ENCODE peak calls at places on chromosome 1, in six cellular contexts. One of them, this sample, is unnamed. For H3K36me3, the result is how much of the 10 kb centered on the place peaks cover.

GRCh38 chr1:198187973-198188588 is 31.3 kb downstream of the NEK7 start:
- DNase-seq in transverse colon: no peak
- DNase-seq in MM.1S: no peak
- DNase-seq in heart right ventricle: no peak
- DNase-seq in heart left ventricle: no peak
- DNase-seq in prostate gland: no peak
- DNase-seq in this sample: no peak

GRCh38 chr1:229341811-229342304 is 989 bp downstream of the CCSAP start:
- DNase-seq in transverse colon: no peak
- DNase-seq in MM.1S: no peak
- DNase-seq in heart right ventricle: no peak
- DNase-seq in heart left ventricle: peak
- DNase-seq in prostate gland: no peak
- DNase-seq in this sample: no peak

GRCh38 chr1:4150262-4150661 is 250.2 kb upstream of the C1orf174 start:
- DNase-seq in transverse colon: no peak
- DNase-seq in MM.1S: no peak
- DNase-seq in heart right ventricle: no peak
- DNase-seq in heart left ventricle: no peak
- DNase-seq in prostate gland: no peak
- DNase-seq in this sample: no peak

GRCh38 chr1:59880735-59881134 is 45.8 kb downstream of the CYP2J2 start:
- DNase-seq in transverse colon: no peak
- DNase-seq in MM.1S: no peak
- DNase-seq in heart right ventricle: peak
- DNase-seq in heart left ventricle: no peak
- DNase-seq in prostate gland: no peak
- DNase-seq in this sample: peak

GRCh38 chr1:92329356-92330129 is 30.7 kb downstream of the RPAP2 start:
- DNase-seq in transverse colon: no peak
- DNase-seq in MM.1S: no peak
- DNase-seq in heart right ventricle: no peak
- DNase-seq in heart left ventricle: no peak
- DNase-seq in prostate gland: no peak
- DNase-seq in this sample: no peak

GRCh38 chr1:145993618-145994390 is 2.6 kb downstream of the TXNIP start:
- DNase-seq in transverse colon: no peak
- DNase-seq in MM.1S: peak
- DNase-seq in heart right ventricle: no peak
- DNase-seq in heart left ventricle: no peak
- DNase-seq in prostate gland: no peak
- DNase-seq in this sample: no peak

GRCh38 chr1:76079475-76080227 is 5.1 kb downstream of the ST6GALNAC3 start:
- DNase-seq in transverse colon: no peak
- DNase-seq in MM.1S: no peak
- DNase-seq in heart right ventricle: no peak
- DNase-seq in heart left ventricle: no peak
- DNase-seq in prostate gland: no peak
- DNase-seq in this sample: no peak

GRCh38 chr1:199698222-199698621 is 329.3 kb upstream of the NR5A2 start:
- DNase-seq in transverse colon: no peak
- DNase-seq in MM.1S: no peak
- DNase-seq in heart right ventricle: no peak
- DNase-seq in heart left ventricle: no peak
- DNase-seq in prostate gland: no peak
- DNase-seq in this sample: no peak

GRCh38 chr1:200150721-200151120 is 123.2 kb downstream of the NR5A2 start:
- DNase-seq in transverse colon: no peak
- DNase-seq in MM.1S: no peak
- DNase-seq in heart right ventricle: no peak
- DNase-seq in heart left ventricle: no peak
- DNase-seq in prostate gland: no peak
- DNase-seq in this sample: no peak

GRCh38 chr1:3942416-3943122 is 42.5 kb upstream of the C1orf174 start:
- DNase-seq in transverse colon: peak
- DNase-seq in MM.1S: no peak
- DNase-seq in heart right ventricle: no peak
- DNase-seq in heart left ventricle: no peak
- DNase-seq in prostate gland: no peak
- DNase-seq in this sample: no peak

DNA sequence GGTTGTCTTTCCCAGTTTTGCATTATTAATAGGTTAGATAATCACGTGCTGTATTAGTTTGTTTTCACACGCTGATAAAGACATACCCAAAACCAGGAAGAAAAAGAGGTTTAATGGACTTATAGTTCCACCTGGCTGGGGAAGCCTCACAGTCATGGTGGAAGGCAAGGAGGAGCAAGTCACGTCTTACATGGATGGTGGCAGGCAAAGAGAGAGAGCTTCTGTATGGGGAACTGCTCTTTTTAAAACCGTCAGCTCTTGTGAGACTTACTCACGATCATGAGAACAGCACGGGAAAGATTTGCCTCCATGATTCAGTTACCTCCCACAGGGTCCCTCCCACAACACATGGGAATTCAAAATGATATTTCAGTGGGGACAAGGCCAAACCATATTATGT is 2.3 kb upstream of the VCAM1 start:
- DNase-seq in transverse colon: no peak
- DNase-seq in MM.1S: no peak
- DNase-seq in heart right ventricle: no peak
- DNase-seq in heart left ventricle: no peak
- DNase-seq in prostate gland: no peak
- DNase-seq in this sample: no peak
- TF ChIP-seq CTCF in transverse colon: no peak
- TF ChIP-seq CTCF in MM.1S: no peak
- TF ChIP-seq CTCF in heart right ventricle: no peak
- TF ChIP-seq CTCF in heart left ventricle: no peak
- TF ChIP-seq CTCF in prostate gland: no peak
- TF ChIP-seq CTCF in this sample: no peak

GRCh38 chr1:13820055-13820454 is 120.1 kb downstream of the PRDM2 start:
- DNase-seq in transverse colon: no peak
- DNase-seq in MM.1S: no peak
- DNase-seq in heart right ventricle: no peak
- DNase-seq in heart left ventricle: no peak
- DNase-seq in prostate gland: no peak
- DNase-seq in this sample: no peak
- H3K36me3 ChIP-seq in transverse colon: under half
- H3K36me3 ChIP-seq in MM.1S: under half
- H3K36me3 ChIP-seq in heart right ventricle: under half
- H3K36me3 ChIP-seq in heart left ventricle: under half
- H3K36me3 ChIP-seq in prostate gland: under half
- H3K36me3 ChIP-seq in this sample: under half

GRCh38 chr1:160575112-160575664 is 4.1 kb downstream of the CD84 start:
- DNase-seq in transverse colon: no peak
- DNase-seq in MM.1S: no peak
- DNase-seq in heart right ventricle: no peak
- DNase-seq in heart left ventricle: no peak
- DNase-seq in prostate gland: no peak
- DNase-seq in this sample: peak

GRCh38 chr1:160577661-160578060 is 1.6 kb downstream of the CD84 start:
- DNase-seq in transverse colon: no peak
- DNase-seq in MM.1S: peak
- DNase-seq in heart right ventricle: no peak
- DNase-seq in heart left ventricle: no peak
- DNase-seq in prostate gland: no peak
- DNase-seq in this sample: no peak

GRCh38 chr1:160578175-160578693 is 1.1 kb downstream of the CD84 start:
- DNase-seq in transverse colon: no peak
- DNase-seq in MM.1S: no peak
- DNase-seq in heart right ventricle: no peak
- DNase-seq in heart left ventricle: no peak
- DNase-seq in prostate gland: no peak
- DNase-seq in this sample: no peak

GRCh38 chr1:160576866-160577265 is 2.4 kb downstream of the CD84 start:
- DNase-seq in transverse colon: no peak
- DNase-seq in MM.1S: no peak
- DNase-seq in heart right ventricle: no peak
- DNase-seq in heart left ventricle: no peak
- DNase-seq in prostate gland: no peak
- DNase-seq in this sample: no peak

GRCh38 chr1:160576430-160576829 is 2.9 kb downstream of the CD84 start:
- DNase-seq in transverse colon: no peak
- DNase-seq in MM.1S: no peak
- DNase-seq in heart right ventricle: no peak
- DNase-seq in heart left ventricle: no peak
- DNase-seq in prostate gland: no peak
- DNase-seq in this sample: no peak
- H3K27ac ChIP-seq in transverse colon: no peak
- H3K27ac ChIP-seq in MM.1S: no peak
- H3K27ac ChIP-seq in heart right ventricle: no peak
- H3K27ac ChIP-seq in heart left ventricle: no peak
- H3K27ac ChIP-seq in prostate gland: no peak
- H3K27ac ChIP-seq in this sample: no peak

GRCh38 chr1:202750024-202750423 is 39.8 kb upstream of the SYT2 start:
- DNase-seq in transverse colon: no peak
- DNase-seq in MM.1S: no peak
- DNase-seq in heart right ventricle: no peak
- DNase-seq in heart left ventricle: no peak
- DNase-seq in prostate gland: no peak
- DNase-seq in this sample: no peak

GRCh38 chr1:202752799-202753198 is 42.5 kb upstream of the SYT2 start:
- DNase-seq in transverse colon: no peak
- DNase-seq in MM.1S: no peak
- DNase-seq in heart right ventricle: no peak
- DNase-seq in heart left ventricle: no peak
- DNase-seq in prostate gland: no peak
- DNase-seq in this sample: no peak

GRCh38 chr1:202745313-202745888 is 35.1 kb upstream of the SYT2 start:
- DNase-seq in transverse colon: no peak
- DNase-seq in MM.1S: no peak
- DNase-seq in heart right ventricle: no peak
- DNase-seq in heart left ventricle: no peak
- DNase-seq in prostate gland: no peak
- DNase-seq in this sample: no peak

DNA sequence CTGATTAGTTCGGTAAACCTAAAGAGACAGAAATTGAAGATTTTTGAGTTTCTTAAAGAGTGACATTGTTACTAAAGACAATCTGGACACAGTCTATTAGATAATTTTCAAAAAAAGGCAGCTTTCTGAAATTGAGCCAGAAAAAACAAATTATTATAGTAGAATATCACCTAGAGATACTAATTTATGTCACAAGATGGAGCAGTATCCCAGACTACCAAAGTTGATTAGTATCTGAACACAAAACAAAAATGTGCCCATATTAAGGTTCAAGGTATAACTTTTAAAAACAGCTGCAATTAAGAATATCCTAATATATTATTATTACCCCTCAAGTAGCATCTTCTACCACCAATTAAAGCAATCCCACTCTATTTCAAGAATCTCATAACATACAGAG is 40.5 kb upstream of the SYT2 start:
- DNase-seq in transverse colon: no peak
- DNase-seq in MM.1S: no peak
- DNase-seq in heart right ventricle: no peak
- DNase-seq in heart left ventricle: no peak
- DNase-seq in prostate gland: no peak
- DNase-seq in this sample: no peak
- TF ChIP-seq CTCF in transverse colon: no peak
- TF ChIP-seq CTCF in MM.1S: peak
- TF ChIP-seq CTCF in heart right ventricle: no peak
- TF ChIP-seq CTCF in heart left ventricle: peak
- TF ChIP-seq CTCF in prostate gland: no peak
- TF ChIP-seq CTCF in this sample: no peak

DNA sequence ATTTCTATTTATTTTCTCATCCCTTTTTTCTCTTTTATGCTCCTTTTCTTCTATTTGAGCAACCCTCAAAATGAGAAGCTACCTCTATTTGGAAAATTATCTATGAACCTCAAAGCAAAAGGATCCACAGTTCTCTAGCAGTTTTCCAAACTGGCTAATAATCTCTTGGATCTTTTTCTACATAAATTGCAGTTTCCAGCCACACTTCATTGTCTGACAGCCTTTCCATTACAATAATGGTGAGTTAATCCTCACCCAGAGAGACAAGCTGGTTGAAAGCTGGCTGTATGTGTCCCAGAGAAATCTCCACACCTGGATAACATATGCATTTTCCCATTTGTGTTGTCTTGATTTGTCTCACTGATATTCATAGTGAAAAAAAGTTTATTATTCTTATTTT is 16.5 kb upstream of the HSD17B7 start:
- DNase-seq in transverse colon: no peak
- DNase-seq in MM.1S: no peak
- DNase-seq in heart right ventricle: no peak
- DNase-seq in heart left ventricle: no peak
- DNase-seq in prostate gland: no peak
- DNase-seq in this sample: no peak
- H3K36me3 ChIP-seq in transverse colon: under half
- H3K36me3 ChIP-seq in MM.1S: under half
- H3K36me3 ChIP-seq in heart right ventricle: under half
- H3K36me3 ChIP-seq in heart left ventricle: half or more
- H3K36me3 ChIP-seq in prostate gland: under half
- H3K36me3 ChIP-seq in this sample: under half

GRCh38 chr1:37438037-37438970 is 36.1 kb upstream of the ZC3H12A start:
- DNase-seq in transverse colon: no peak
- DNase-seq in MM.1S: no peak
- DNase-seq in heart right ventricle: no peak
- DNase-seq in heart left ventricle: no peak
- DNase-seq in prostate gland: no peak
- DNase-seq in this sample: no peak

GRCh38 chr1:37432636-37433035 is 41.7 kb upstream of the ZC3H12A start:
- DNase-seq in transverse colon: no peak
- DNase-seq in MM.1S: no peak
- DNase-seq in heart right ventricle: no peak
- DNase-seq in heart left ventricle: no peak
- DNase-seq in prostate gland: no peak
- DNase-seq in this sample: no peak

GRCh38 chr1:37437058-37437457 is 37.3 kb upstream of the ZC3H12A start:
- DNase-seq in transverse colon: no peak
- DNase-seq in MM.1S: no peak
- DNase-seq in heart right ventricle: no peak
- DNase-seq in heart left ventricle: no peak
- DNase-seq in prostate gland: no peak
- DNase-seq in this sample: no peak

GRCh38 chr1:37433171-37433570 is 41.2 kb upstream of the ZC3H12A start:
- DNase-seq in transverse colon: no peak
- DNase-seq in MM.1S: no peak
- DNase-seq in heart right ventricle: no peak
- DNase-seq in heart left ventricle: no peak
- DNase-seq in prostate gland: no peak
- DNase-seq in this sample: no peak

DNA sequence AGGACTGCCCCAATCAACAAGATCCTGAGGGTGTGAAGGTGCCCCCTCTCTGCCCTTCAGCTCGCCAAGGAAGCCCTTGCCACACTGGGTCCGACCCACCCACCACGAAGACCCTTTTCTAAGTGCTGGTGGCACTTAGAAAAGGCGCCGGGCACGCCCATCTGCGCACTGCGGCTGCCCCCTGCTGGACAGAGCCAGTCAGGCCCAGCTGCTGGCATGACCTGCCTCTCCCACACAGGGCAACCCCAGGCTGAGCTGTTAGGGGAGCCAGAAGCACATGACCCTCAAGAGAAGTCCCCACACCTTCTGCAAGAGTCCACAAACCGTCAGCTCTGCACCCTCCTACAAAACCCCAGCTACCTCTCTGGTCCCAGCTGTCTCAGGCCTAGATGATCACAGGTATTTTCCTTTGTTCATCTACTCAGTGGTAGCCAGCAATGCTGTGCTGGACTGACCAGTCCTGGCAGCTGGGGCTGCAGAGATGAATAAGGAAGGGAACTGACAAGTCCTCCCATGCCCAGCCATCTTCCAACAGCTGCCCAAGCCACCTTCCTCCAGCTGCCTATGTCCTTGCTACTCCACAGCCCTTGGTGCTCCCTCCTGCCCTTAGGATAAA is 40.0 kb upstream of the ZC3H12A start:
- DNase-seq in transverse colon: peak
- DNase-seq in MM.1S: peak
- DNase-seq in heart right ventricle: peak
- DNase-seq in heart left ventricle: peak
- DNase-seq in prostate gland: peak
- DNase-seq in this sample: peak
- H3K27ac ChIP-seq in transverse colon: no peak
- H3K27ac ChIP-seq in MM.1S: no peak
- H3K27ac ChIP-seq in heart right ventricle: no peak
- H3K27ac ChIP-seq in heart left ventricle: no peak
- H3K27ac ChIP-seq in prostate gland: no peak
- H3K27ac ChIP-seq in this sample: no peak